ENCODE peak calls at places on chromosomes 1 and 21, in eight cellular contexts. H is fibroblast of the aortic adventitia, G is brain microvascular endothelial cell, B is heart right ventricle, I is thoracic aorta, Z is fibroblast of mammary gland, F is cardiac muscle cell, Y is GM12865. X is an unnamed sample.

GRCh38 chr1:235098991-235099390 is 29.6 kb downstream of the TOMM20 start:
- DNase-seq in H (no peak), G (no peak), B (no peak), I (no peak), Z (no peak), F (no peak), Y (no peak), X (no peak)

GRCh38 chr1:36248250-36248894 is 24.1 kb downstream of the THRAP3 start:
- DNase-seq in H (peak), G (peak), B (no peak), I (peak), Z (peak), F (no peak), Y (no peak), X (peak)

GRCh38 chr1:118254483-118254882 is 69.5 kb upstream of the SPAG17 start:
- DNase-seq in H (no peak), G (no peak), B (no peak), I (no peak), Z (no peak), F (no peak), Y (no peak), X (no peak)

GRCh38 chr1:111904478-111905218 is 84.8 kb downstream of the KCND3 start:
- DNase-seq in H (no peak), G (no peak), B (peak), I (no peak), Z (no peak), F (peak), Y (peak), X (peak)

GRCh38 chr1:217417363-217417762 is 213.5 kb downstream of the GPATCH2 start:
- DNase-seq in H (no peak), G (no peak), B (no peak), I (no peak), Z (no peak), F (no peak), Y (no peak), X (no peak)

GRCh38 chr21:35256468-35256988 is 207.4 kb upstream of the RUNX1 start:
- DNase-seq in H (peak), G (peak), B (peak), I (peak), Z (peak), F (peak), Y (no peak), X (peak)

GRCh38 chr1:11400155-11400554 is 78.8 kb upstream of the DISP3 start:
- DNase-seq in H (no peak), G (no peak), B (no peak), I (no peak), Z (no peak), F (no peak), Y (no peak), X (no peak)

GRCh38 chr21:39502631-39503030 is 50.9 kb downstream of the SH3BGR start:
- DNase-seq in H (no peak), G (no peak), B (no peak), I (no peak), Z (no peak), F (no peak), Y (no peak), X (no peak)

GRCh38 chr1:36096500-36097412 is 8.1 kb downstream of the ADPRS start:
- DNase-seq in H (no peak), G (no peak), B (no peak), I (no peak), Z (peak), F (peak), Y (no peak), X (peak)

GRCh38 chr1:110475358-110476027 is 24.5 kb downstream of the PROK1 start:
- DNase-seq in H (no peak), G (no peak), B (no peak), I (no peak), Z (no peak), F (no peak), Y (no peak), X (no peak)

GRCh38 chr1:202023033-202023433 is 12.6 kb downstream of the ELF3 start:
- DNase-seq in H (no peak), G (no peak), B (no peak), I (no peak), Z (no peak), F (no peak), Y (no peak), X (no peak)

GRCh38 chr1:246988316-246988715 is 19.5 kb downstream of the ZNF695 start:
- DNase-seq in H (no peak), G (no peak), B (no peak), I (no peak), Z (no peak), F (no peak), Y (no peak), X (no peak)

GRCh38 chr1:201050515-201051277 is 27.2 kb upstream of the KIF21B start:
- DNase-seq in H (peak), G (peak), B (no peak), I (no peak), Z (peak), F (no peak), Y (no peak), X (peak)

GRCh38 chr1:25562101-25562927 is 18.9 kb downstream of the LDLRAP1 start:
- DNase-seq in H (no peak), G (no peak), B (no peak), I (no peak), Z (no peak), F (no peak), Y (peak), X (no peak)

GRCh38 chr1:93614550-93615200 is 67.0 kb downstream of the BCAR3 start:
- DNase-seq in H (peak), G (no peak), B (no peak), I (no peak), Z (peak), F (no peak), Y (no peak), X (peak)

GRCh38 chr1:23559985-23560755 is 869 bp upstream of the ID3 start:
- DNase-seq in H (peak), G (no peak), B (no peak), I (no peak), Z (peak), F (peak), Y (no peak), X (peak)

GRCh38 chr1:214003233-214003632 is 15.5 kb downstream of the PROX1 start:
- DNase-seq in H (no peak), G (no peak), B (no peak), I (no peak), Z (no peak), F (no peak), Y (no peak), X (no peak)

GRCh38 chr1:224151117-224151516 is 31.9 kb upstream of the DEGS1 start:
- DNase-seq in H (no peak), G (no peak), B (no peak), I (no peak), Z (no peak), F (no peak), Y (no peak), X (no peak)

GRCh38 chr1:238647877-238648276 is 738.5 kb upstream of the CHRM3 start:
- DNase-seq in H (peak), G (peak), B (no peak), I (no peak), Z (peak), F (peak), Y (no peak), X (peak)

GRCh38 chr1:107620753-107621152 is 344.2 kb downstream of the VAV3 start:
- DNase-seq in H (no peak), G (no peak), B (no peak), I (no peak), Z (no peak), F (no peak), Y (peak), X (no peak)

GRCh38 chr1:107622540-107622939 is 342.4 kb downstream of the VAV3 start:
- DNase-seq in H (no peak), G (no peak), B (no peak), I (no peak), Z (no peak), F (no peak), Y (no peak), X (no peak)

GRCh38 chr1:107618539-107618938 is 346.4 kb downstream of the VAV3 start:
- DNase-seq in H (no peak), G (no peak), B (no peak), I (no peak), Z (no peak), F (no peak), Y (no peak), X (no peak)

GRCh38 chr1:107617456-107617855 is 347.5 kb downstream of the VAV3 start:
- DNase-seq in H (no peak), G (no peak), B (no peak), I (no peak), Z (no peak), F (no peak), Y (no peak), X (no peak)

DNA sequence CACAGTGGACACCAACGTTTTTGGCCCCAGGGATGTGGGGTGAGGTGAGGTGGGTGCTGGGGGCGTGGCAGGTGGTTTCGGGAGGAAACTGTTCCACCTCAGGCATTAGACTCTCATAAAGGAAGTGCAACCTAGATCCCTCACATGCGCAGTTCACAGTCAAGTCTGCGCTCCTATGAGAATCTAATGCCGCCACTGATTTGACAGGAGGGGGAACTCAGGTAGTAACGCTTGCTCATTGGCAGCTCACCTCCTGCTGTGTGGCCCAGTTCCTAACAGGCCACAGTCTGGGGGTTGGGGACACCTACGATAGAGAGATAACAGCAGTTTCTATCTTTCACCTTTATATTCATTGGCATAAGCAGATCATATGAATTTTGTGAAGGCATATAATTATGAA is 347.1 kb downstream of the VAV3 start:
- DNase-seq in H (no peak), G (no peak), B (no peak), I (no peak), Z (no peak), F (no peak), Y (no peak), X (no peak)
- TF ChIP-seq CTCF in H (no peak), G (no peak), B (no peak), I (no peak), Z (no peak), F (no peak), Y (no peak), X (no peak)

DNA sequence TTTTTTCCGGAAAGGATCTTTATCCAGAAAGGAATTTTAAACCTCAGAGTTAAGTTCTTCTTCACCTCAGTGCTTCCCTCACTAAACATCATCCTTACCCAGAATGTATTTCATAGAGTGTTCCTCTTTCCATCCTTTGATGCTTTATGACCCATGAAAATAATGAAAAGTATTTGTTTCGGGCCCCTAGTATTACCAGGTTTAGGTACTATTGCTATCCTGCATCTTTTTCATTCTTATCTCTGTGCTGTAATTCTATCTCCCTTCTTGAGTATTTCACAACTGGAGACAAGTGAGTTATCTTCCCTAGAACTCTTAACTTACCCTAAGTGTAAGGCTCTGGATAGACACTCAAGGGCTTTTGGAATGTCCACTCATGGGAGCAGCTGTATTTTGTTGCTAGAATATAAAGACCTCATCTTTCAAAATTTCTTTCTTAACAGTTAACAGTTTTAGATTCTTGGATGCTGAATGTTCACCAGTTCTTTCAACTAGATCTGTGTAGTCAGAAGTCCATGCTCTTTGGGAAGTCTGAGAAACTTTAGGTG is 26.2 kb downstream of the UCK2 start:
- DNase-seq in H (no peak), G (no peak), B (no peak), I (no peak), Z (no peak), F (no peak), Y (no peak), X (no peak)
- H3K4me3 ChIP-seq in H (no peak), G (no peak), B (no peak), I (no peak), Z (no peak), F (no peak), Y (no peak), X (no peak)

GRCh38 chr1:116934586-116935207 is 25.0 kb downstream of the PTGFRN start:
- DNase-seq in H (peak), G (no peak), B (no peak), I (no peak), Z (peak), F (no peak), Y (peak), X (no peak)
- TF ChIP-seq CTCF in H (peak), G (peak), B (peak), I (no peak), Z (peak), F (peak), Y (peak), X (no peak)

GRCh38 chr1:240092301-240093119 is 827 bp downstream of the FMN2 start:
- DNase-seq in H (peak), G (peak), B (no peak), I (no peak), Z (peak), F (peak), Y (no peak), X (peak)
- H3K4me3 ChIP-seq in H (peak), G (peak), B (no peak), I (peak), Z (peak), F (peak), Y (no peak), X (peak)

DNA sequence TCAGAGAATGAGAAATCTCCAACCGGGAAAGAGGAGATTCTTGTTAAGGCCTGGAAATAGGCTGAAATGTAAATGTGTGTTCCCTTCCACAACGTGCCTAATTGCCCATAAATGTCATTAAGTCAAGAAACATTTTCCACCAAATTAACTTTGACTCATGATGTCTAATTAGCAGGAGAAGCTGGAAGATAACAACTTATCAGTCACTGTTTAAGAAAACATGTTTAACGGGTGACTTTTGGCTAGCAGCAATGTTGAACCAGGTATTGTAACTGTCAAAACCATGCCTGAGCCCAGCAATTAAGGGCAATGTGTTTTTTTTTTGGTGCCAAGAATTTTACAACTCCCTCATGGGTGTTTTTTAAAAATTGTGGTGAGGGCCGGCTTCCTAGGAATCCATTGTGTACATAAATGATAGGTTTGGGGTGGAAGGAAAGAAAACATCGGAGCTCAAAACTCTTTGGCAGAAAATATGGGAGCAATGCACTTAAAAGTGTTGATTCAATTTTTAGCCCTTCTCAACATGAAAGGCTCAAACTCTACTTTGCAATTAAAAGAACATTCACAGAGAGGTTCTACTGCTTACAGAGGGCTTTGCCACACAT is 67.1 kb downstream of the OLIG1 start:
- DNase-seq in H (no peak), G (no peak), B (no peak), I (no peak), Z (no peak), F (no peak), Y (no peak), X (no peak)
- TF ChIP-seq CTCF in H (no peak), G (no peak), B (no peak), I (no peak), Z (no peak), F (no peak), Y (no peak), X (no peak)

DNA sequence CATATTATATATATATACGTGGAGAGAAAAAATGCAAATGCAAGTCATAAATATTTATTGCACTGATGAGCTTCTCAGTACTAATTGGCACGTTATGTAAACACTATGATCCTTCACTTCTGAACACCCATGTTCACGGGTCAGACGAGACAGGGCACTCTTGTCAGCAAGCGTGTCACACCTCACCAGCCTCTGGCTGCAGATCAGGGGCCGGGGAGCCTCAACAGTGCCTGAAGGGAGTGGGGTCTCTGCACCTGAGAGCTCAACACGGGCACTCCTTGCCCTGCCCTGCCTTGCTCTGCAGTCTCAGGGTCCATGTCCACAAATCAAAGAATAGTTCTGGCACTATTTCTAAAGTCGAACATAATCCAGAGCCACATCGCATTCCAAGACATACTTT is 409 bp upstream of the HIVEP3 start:
- DNase-seq in H (no peak), G (no peak), B (no peak), I (no peak), Z (no peak), F (no peak), Y (no peak), X (no peak)
- H3K4me3 ChIP-seq in H (no peak), G (no peak), B (no peak), I (peak), Z (no peak), F (no peak), Y (peak), X (no peak)

GRCh38 chr1:94620345-94621031 is 78.9 kb upstream of the F3 start:
- DNase-seq in H (no peak), G (no peak), B (no peak), I (no peak), Z (no peak), F (no peak), Y (no peak), X (no peak)
- TF ChIP-seq CTCF in H (no peak), G (no peak), B (no peak), I (no peak), Z (no peak), F (no peak), Y (no peak), X (no peak)